ENCODE peak calls at places on chromosomes 16 and 17, in nine cellular contexts. H is foreskin fibroblast, P is astrocyte of the spinal cord, V is activated B cell treated with CpG ODN at 0.5 μM for 24 hours, E is neural crest cell, G is coronary artery, N is GM13977, J is keratinocyte, R is SK-N-SH. B is an unnamed sample.

GRCh38 chr17:44960654-44961053 is 7.4 kb downstream of the C1QL1 start:
- DNase-seq in R (no peak), G (no peak), E (no peak), V (no peak), P (no peak), J (no peak), H (no peak), N (no peak), B (no peak)

GRCh38 chr17:40068917-40069750 is 6.4 kb downstream of the THRA start:
- DNase-seq in R (peak; percentile 76), V (peak; percentile 59), G (peak; percentile 93), N (peak; percentile 65), H (peak; percentile 90), E (peak; percentile 53), J (peak; percentile 75), P (peak; percentile 75), B (peak; percentile 74)

GRCh38 chr17:4587803-4588202 is 3.5 kb downstream of the SMTNL2 start:
- DNase-seq in R (peak; percentile 94), V (no peak), E (no peak), P (no peak), N (no peak), G (no peak), J (no peak), H (no peak), B (no peak)

GRCh38 chr17:79393358-79394038 is 217.4 kb downstream of the RBFOX3 start:
- DNase-seq in J (peak; percentile 25), P (peak; percentile 46), E (peak; percentile 97), G (no peak), H (peak; percentile 50), V (peak; percentile 81), N (peak; percentile 88), R (peak; percentile 97), B (peak; percentile 88)

GRCh38 chr16:89595330-89596060 is 17.9 kb upstream of the DPEP1 start:
- DNase-seq in G (no peak), J (no peak), H (no peak), R (no peak), V (no peak), N (no peak), P (no peak), E (no peak), B (no peak)

GRCh38 chr17:40956401-40957254 is 10.1 kb downstream of the KRT39 start:
- DNase-seq in N (no peak), P (peak; percentile 96), J (peak; percentile 93), E (no peak), R (no peak), H (peak; percentile 96), G (no peak), V (no peak), B (no peak)

GRCh38 chr17:66777689-66778225 is 57.2 kb upstream of the CACNG5 start:
- DNase-seq in J (no peak), G (no peak), N (no peak), E (no peak), V (no peak), H (peak; percentile 9), P (peak; percentile 57), R (no peak), B (no peak)

GRCh38 chr17:20960871-20961270 is 81.9 kb downstream of the USP22 start:
- DNase-seq in H (no peak), R (no peak), V (no peak), P (no peak), G (no peak), E (no peak), N (no peak), J (no peak), B (no peak)

GRCh38 chr16:53636978-53637377 is 66.7 kb downstream of the RPGRIP1L start:
- DNase-seq in V (no peak), J (no peak), E (no peak), H (no peak), N (no peak), R (no peak), G (no peak), P (no peak), B (no peak)

GRCh38 chr16:11152205-11152604 is 103.8 kb downstream of the SOCS1 start:
- DNase-seq in R (peak; percentile 58), G (no peak), N (no peak), P (no peak), H (no peak), V (no peak), J (no peak), E (no peak), B (no peak)

GRCh38 chr16:56190903-56191806 is at the start of gene GNAO1:
- DNase-seq in J (no peak), H (peak; percentile 64), G (no peak), R (peak; percentile 94), P (peak; percentile 9), E (peak; percentile 61), N (peak; percentile 65), V (peak; percentile 59), B (peak; percentile 73)

GRCh38 chr17:50464736-50465135 is 3.9 kb downstream of the CHAD start:
- DNase-seq in G (no peak), N (no peak), V (no peak), J (no peak), H (no peak), P (no peak), R (no peak), E (no peak), B (peak; percentile 26)

GRCh38 chr17:45269912-45270311 is 8.0 kb upstream of the SPATA32 start:
- DNase-seq in H (no peak), N (no peak), V (no peak), E (no peak), G (no peak), J (no peak), R (no peak), P (no peak), B (no peak)

GRCh38 chr16:15650698-15651161 is 685 bp downstream of the NDE1 start:
- DNase-seq in N (peak; percentile 64), J (no peak), P (peak; percentile 26), H (no peak), G (peak; percentile 75), R (peak; percentile 51), V (peak; percentile 40), E (peak; percentile 7), B (peak; percentile 74)

GRCh38 chr16:31221357-31222160 is 4.6 kb upstream of the PYDC1 start:
- DNase-seq in P (no peak), V (no peak), E (no peak), N (peak; percentile 7), J (no peak), G (no peak), R (no peak), H (no peak), B (no peak)

GRCh38 chr16:82603784-82604411 is 22.9 kb upstream of the CDH13 start:
- DNase-seq in V (no peak), G (no peak), H (peak; percentile 68), P (peak; percentile 61), N (no peak), J (no peak), R (no peak), E (peak; percentile 38), B (no peak)

GRCh38 chr17:9760336-9760735 is 31.1 kb downstream of the DHRS7C start:
- DNase-seq in V (no peak), N (no peak), P (no peak), E (no peak), J (no peak), R (no peak), G (no peak), H (no peak), B (no peak)

GRCh38 chr17:9750488-9750887 is 40.9 kb downstream of the DHRS7C start:
- DNase-seq in P (no peak), R (no peak), E (no peak), G (no peak), J (no peak), H (no peak), N (no peak), V (no peak), B (no peak)

DNA sequence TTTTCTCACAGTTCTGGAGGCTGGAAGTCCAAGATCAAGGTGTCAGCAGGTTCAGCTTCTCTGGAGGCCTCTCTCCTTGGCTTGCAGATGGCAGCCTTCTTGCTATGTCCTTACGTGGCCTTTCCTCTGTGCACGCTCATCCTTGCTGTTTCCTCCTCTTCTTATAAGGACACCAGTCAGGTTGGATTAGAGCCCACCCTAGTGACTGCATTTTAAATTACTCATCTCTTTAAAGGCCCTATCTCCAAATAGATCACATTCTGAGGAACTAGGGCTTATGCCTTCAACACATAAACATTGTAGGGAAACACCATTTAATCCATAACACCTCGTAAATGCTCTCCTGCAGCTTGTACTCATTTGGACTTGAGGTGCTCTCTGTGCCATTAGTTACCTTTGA is 36.3 kb downstream of the DHRS7C start:
- DNase-seq in R (no peak), N (no peak), P (no peak), G (no peak), J (no peak), E (no peak), H (no peak), V (no peak), B (no peak)
- TF ChIP-seq CTCF in R (no peak), N (no peak), P (no peak), G (no peak), J (no peak), E (no peak), H (no peak), V (no peak), B (no peak)

GRCh38 chr17:2303278-2304188 is at the start of the genes SMG6 and SRR:
- DNase-seq in R (peak; percentile 100), J (no peak), P (peak; percentile 92), V (peak; percentile 87), G (peak; percentile 92), E (peak; percentile 82), H (peak; percentile 84), N (peak; percentile 100), B (peak; percentile 99)
- TF ChIP-seq CTCF in R (no peak), J (no peak), P (no peak), V (no peak), G (no peak), E (no peak), H (no peak), N (no peak), B (no peak)

GRCh38 chr17:69725125-69725524 is 310.6 kb downstream of the MAP2K6 start:
- DNase-seq in P (no peak), V (no peak), H (no peak), N (no peak), R (no peak), E (no peak), J (no peak), G (no peak), B (no peak)
- TF ChIP-seq CTCF in P (no peak), V (no peak), H (no peak), N (no peak), R (no peak), E (no peak), J (no peak), G (no peak), B (no peak)

DNA sequence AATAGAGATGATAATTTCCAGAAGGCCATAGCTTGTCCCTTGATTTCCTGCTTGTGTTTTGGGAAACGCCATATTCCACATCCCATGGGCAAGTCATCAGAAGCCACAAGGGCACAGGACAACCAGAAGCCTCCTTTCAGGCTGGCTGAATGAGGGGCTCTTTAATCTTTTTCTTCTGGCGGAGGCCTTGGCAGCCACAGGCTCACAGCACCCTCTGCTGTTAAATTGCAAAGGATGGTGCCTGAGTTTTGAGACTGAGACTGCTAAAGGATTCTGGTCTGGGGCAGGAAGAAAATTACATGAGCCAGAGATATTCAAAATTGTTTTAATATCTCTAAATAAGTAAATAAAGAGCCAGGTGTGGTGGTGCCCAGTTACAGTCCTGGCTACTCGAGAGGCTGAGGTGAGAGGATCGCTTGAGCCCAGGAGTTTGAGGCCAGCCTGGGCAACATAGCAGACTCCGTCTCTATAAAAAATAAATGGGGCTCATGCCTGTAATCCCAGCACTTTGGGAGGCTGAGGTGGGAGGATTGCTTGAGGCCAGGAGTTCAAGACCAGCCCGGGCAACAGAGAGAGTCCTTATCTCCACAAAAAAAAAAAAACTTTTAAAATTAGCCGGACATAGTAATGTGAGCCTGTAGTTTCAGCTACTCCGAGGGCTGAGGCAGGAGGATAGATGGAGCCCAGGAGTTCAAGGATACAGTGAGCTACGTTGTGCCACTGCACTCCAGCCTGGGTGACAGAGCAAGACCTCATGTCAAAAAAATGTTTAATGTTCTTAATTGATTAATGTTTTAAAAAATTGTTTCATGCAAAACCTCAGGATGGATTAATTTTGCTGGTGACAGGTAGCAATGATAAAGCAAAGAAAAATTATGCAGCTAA is 26.3 kb downstream of the AARSD1 start:
- DNase-seq in E (peak; percentile 26), R (peak; percentile 68), J (no peak), P (peak; percentile 63), G (no peak), N (peak; percentile 52), H (peak; percentile 44), V (no peak), B (peak; percentile 59)
- TF ChIP-seq CTCF in E (peak; percentile 68), R (peak; percentile 76), J (peak; percentile 59), P (peak; percentile 77), G (peak; percentile 61), N (peak; percentile 66), H (peak; percentile 75), V (no peak), B (peak; percentile 43)